ENCODE peak calls at places on chromosome 13, in eight cellular contexts. One of them, this sample, is unnamed.

GRCh38 chr13:61531383-61532065 is 115.9 kb upstream of the PCDH20 start:
- DNase-seq in choroid plexus epithelial cell: no peak
- DNase-seq in stimulated activated CD4-positive, alpha-beta T cell treated with anti-CD3 and anti-CD28 coated beads, Interleukin-2, amount 100 ng/mL, for 48 hours: no peak
- DNase-seq in gastrocnemius medialis: no peak
- DNase-seq in left cardiac atrium: no peak
- DNase-seq in DMS153: no peak
- DNase-seq in IMR-90: no peak
- DNase-seq in stimulated activated CD8-positive, alpha-beta memory T cell treated with anti-CD3 and anti-CD28 coated beads, Interleukin-4, amount 100 ng/mL, for 1 hour: no peak
- DNase-seq in this sample: no peak

GRCh38 chr13:20425819-20426219 is 99.8 kb downstream of the CRYL1 start:
- DNase-seq in choroid plexus epithelial cell: no peak
- DNase-seq in stimulated activated CD4-positive, alpha-beta T cell treated with anti-CD3 and anti-CD28 coated beads, Interleukin-2, amount 100 ng/mL, for 48 hours: no peak
- DNase-seq in gastrocnemius medialis: no peak
- DNase-seq in left cardiac atrium: no peak
- DNase-seq in DMS153: no peak
- DNase-seq in IMR-90: no peak
- DNase-seq in stimulated activated CD8-positive, alpha-beta memory T cell treated with anti-CD3 and anti-CD28 coated beads, Interleukin-4, amount 100 ng/mL, for 1 hour: no peak
- DNase-seq in this sample: no peak

GRCh38 chr13:20637811-20638210 is 65.7 kb upstream of the IL17D start:
- DNase-seq in choroid plexus epithelial cell: no peak
- DNase-seq in stimulated activated CD4-positive, alpha-beta T cell treated with anti-CD3 and anti-CD28 coated beads, Interleukin-2, amount 100 ng/mL, for 48 hours: no peak
- DNase-seq in gastrocnemius medialis: no peak
- DNase-seq in left cardiac atrium: no peak
- DNase-seq in DMS153: no peak
- DNase-seq in IMR-90: no peak
- DNase-seq in stimulated activated CD8-positive, alpha-beta memory T cell treated with anti-CD3 and anti-CD28 coated beads, Interleukin-4, amount 100 ng/mL, for 1 hour: no peak
- DNase-seq in this sample: no peak

GRCh38 chr13:75870397-75870801 is 234.3 kb downstream of the LMO7 start:
- DNase-seq in choroid plexus epithelial cell: peak
- DNase-seq in stimulated activated CD4-positive, alpha-beta T cell treated with anti-CD3 and anti-CD28 coated beads, Interleukin-2, amount 100 ng/mL, for 48 hours: no peak
- DNase-seq in gastrocnemius medialis: no peak
- DNase-seq in left cardiac atrium: no peak
- DNase-seq in DMS153: no peak
- DNase-seq in IMR-90: peak
- DNase-seq in stimulated activated CD8-positive, alpha-beta memory T cell treated with anti-CD3 and anti-CD28 coated beads, Interleukin-4, amount 100 ng/mL, for 1 hour: no peak
- DNase-seq in this sample: no peak

GRCh38 chr13:47287291-47287751 is 390.5 kb upstream of the HTR2A start:
- DNase-seq in choroid plexus epithelial cell: peak
- DNase-seq in stimulated activated CD4-positive, alpha-beta T cell treated with anti-CD3 and anti-CD28 coated beads, Interleukin-2, amount 100 ng/mL, for 48 hours: no peak
- DNase-seq in gastrocnemius medialis: no peak
- DNase-seq in left cardiac atrium: no peak
- DNase-seq in DMS153: no peak
- DNase-seq in IMR-90: peak
- DNase-seq in stimulated activated CD8-positive, alpha-beta memory T cell treated with anti-CD3 and anti-CD28 coated beads, Interleukin-4, amount 100 ng/mL, for 1 hour: no peak
- DNase-seq in this sample: no peak

GRCh38 chr13:50678464-50679162 is 164.9 kb downstream of the DLEU7 start:
- DNase-seq in choroid plexus epithelial cell: peak
- DNase-seq in stimulated activated CD4-positive, alpha-beta T cell treated with anti-CD3 and anti-CD28 coated beads, Interleukin-2, amount 100 ng/mL, for 48 hours: no peak
- DNase-seq in gastrocnemius medialis: no peak
- DNase-seq in left cardiac atrium: no peak
- DNase-seq in DMS153: no peak
- DNase-seq in IMR-90: peak
- DNase-seq in stimulated activated CD8-positive, alpha-beta memory T cell treated with anti-CD3 and anti-CD28 coated beads, Interleukin-4, amount 100 ng/mL, for 1 hour: no peak
- DNase-seq in this sample: no peak

GRCh38 chr13:104473936-104474335 is 1407.7 kb upstream of the SLC10A2 start:
- DNase-seq in choroid plexus epithelial cell: no peak
- DNase-seq in stimulated activated CD4-positive, alpha-beta T cell treated with anti-CD3 and anti-CD28 coated beads, Interleukin-2, amount 100 ng/mL, for 48 hours: no peak
- DNase-seq in gastrocnemius medialis: no peak
- DNase-seq in left cardiac atrium: no peak
- DNase-seq in DMS153: no peak
- DNase-seq in IMR-90: no peak
- DNase-seq in stimulated activated CD8-positive, alpha-beta memory T cell treated with anti-CD3 and anti-CD28 coated beads, Interleukin-4, amount 100 ng/mL, for 1 hour: no peak
- DNase-seq in this sample: no peak

GRCh38 chr13:88919970-88920628 is 1248.9 kb downstream of the SLITRK5 start:
- DNase-seq in choroid plexus epithelial cell: no peak
- DNase-seq in stimulated activated CD4-positive, alpha-beta T cell treated with anti-CD3 and anti-CD28 coated beads, Interleukin-2, amount 100 ng/mL, for 48 hours: no peak
- DNase-seq in gastrocnemius medialis: no peak
- DNase-seq in left cardiac atrium: no peak
- DNase-seq in DMS153: no peak
- DNase-seq in IMR-90: no peak
- DNase-seq in stimulated activated CD8-positive, alpha-beta memory T cell treated with anti-CD3 and anti-CD28 coated beads, Interleukin-4, amount 100 ng/mL, for 1 hour: no peak
- DNase-seq in this sample: no peak

GRCh38 chr13:37148501-37148900 is 43.0 kb upstream of the CSNK1A1L start:
- DNase-seq in choroid plexus epithelial cell: no peak
- DNase-seq in stimulated activated CD4-positive, alpha-beta T cell treated with anti-CD3 and anti-CD28 coated beads, Interleukin-2, amount 100 ng/mL, for 48 hours: no peak
- DNase-seq in gastrocnemius medialis: no peak
- DNase-seq in left cardiac atrium: no peak
- DNase-seq in DMS153: no peak
- DNase-seq in IMR-90: no peak
- DNase-seq in stimulated activated CD8-positive, alpha-beta memory T cell treated with anti-CD3 and anti-CD28 coated beads, Interleukin-4, amount 100 ng/mL, for 1 hour: no peak
- DNase-seq in this sample: no peak

GRCh38 chr13:43878897-43879322 is 630 bp downstream of the CCDC122 start:
- DNase-seq in choroid plexus epithelial cell: peak
- DNase-seq in stimulated activated CD4-positive, alpha-beta T cell treated with anti-CD3 and anti-CD28 coated beads, Interleukin-2, amount 100 ng/mL, for 48 hours: no peak
- DNase-seq in gastrocnemius medialis: peak
- DNase-seq in left cardiac atrium: peak
- DNase-seq in DMS153: peak
- DNase-seq in IMR-90: peak
- DNase-seq in stimulated activated CD8-positive, alpha-beta memory T cell treated with anti-CD3 and anti-CD28 coated beads, Interleukin-4, amount 100 ng/mL, for 1 hour: peak
- DNase-seq in this sample: peak

GRCh38 chr13:79837741-79838450 is 356.9 kb downstream of the NDFIP2 start:
- DNase-seq in choroid plexus epithelial cell: peak
- DNase-seq in stimulated activated CD4-positive, alpha-beta T cell treated with anti-CD3 and anti-CD28 coated beads, Interleukin-2, amount 100 ng/mL, for 48 hours: no peak
- DNase-seq in gastrocnemius medialis: no peak
- DNase-seq in left cardiac atrium: no peak
- DNase-seq in DMS153: no peak
- DNase-seq in IMR-90: peak
- DNase-seq in stimulated activated CD8-positive, alpha-beta memory T cell treated with anti-CD3 and anti-CD28 coated beads, Interleukin-4, amount 100 ng/mL, for 1 hour: no peak
- DNase-seq in this sample: no peak

GRCh38 chr13:36555151-36555986 is 118.5 kb upstream of the SERTM1 start:
- DNase-seq in choroid plexus epithelial cell: no peak
- DNase-seq in stimulated activated CD4-positive, alpha-beta T cell treated with anti-CD3 and anti-CD28 coated beads, Interleukin-2, amount 100 ng/mL, for 48 hours: no peak
- DNase-seq in gastrocnemius medialis: no peak
- DNase-seq in left cardiac atrium: no peak
- DNase-seq in DMS153: no peak
- DNase-seq in IMR-90: no peak
- DNase-seq in stimulated activated CD8-positive, alpha-beta memory T cell treated with anti-CD3 and anti-CD28 coated beads, Interleukin-4, amount 100 ng/mL, for 1 hour: no peak
- DNase-seq in this sample: no peak

This sample was measured in tibial artery.